ENCODE peak calls at places on chromosome 15, in seven cellular contexts. One of them, this sample, is unnamed.

GRCh38 chr15:25883860-25884259 is 20.7 kb upstream of the ATP10A start:
- DNase-seq in cardiac fibroblast: peak
- DNase-seq in uterus: no peak
- DNase-seq in AG04450: peak
- DNase-seq in left ventricle myocardium inferior: no peak
- DNase-seq in bronchial epithelial cell: peak
- DNase-seq in adrenal gland: no peak
- DNase-seq in this sample: peak

GRCh38 chr15:23467110-23467600 is 20.1 kb upstream of the GOLGA6L2 start:
- DNase-seq in cardiac fibroblast: peak
- DNase-seq in uterus: no peak
- DNase-seq in AG04450: no peak
- DNase-seq in left ventricle myocardium inferior: no peak
- DNase-seq in bronchial epithelial cell: peak
- DNase-seq in adrenal gland: no peak
- DNase-seq in this sample: peak

GRCh38 chr15:50330921-50331320 is 24.1 kb downstream of the GABPB1 start:
- DNase-seq in cardiac fibroblast: peak
- DNase-seq in uterus: no peak
- DNase-seq in AG04450: no peak
- DNase-seq in left ventricle myocardium inferior: no peak
- DNase-seq in bronchial epithelial cell: no peak
- DNase-seq in adrenal gland: no peak
- DNase-seq in this sample: peak

GRCh38 chr15:89197503-89197971 is 23.8 kb downstream of the RLBP1 start:
- DNase-seq in cardiac fibroblast: no peak
- DNase-seq in uterus: no peak
- DNase-seq in AG04450: no peak
- DNase-seq in left ventricle myocardium inferior: no peak
- DNase-seq in bronchial epithelial cell: peak
- DNase-seq in adrenal gland: no peak
- DNase-seq in this sample: no peak

GRCh38 chr15:80160570-80161156 is 7.9 kb downstream of the FAH start:
- DNase-seq in cardiac fibroblast: peak
- DNase-seq in uterus: no peak
- DNase-seq in AG04450: peak
- DNase-seq in left ventricle myocardium inferior: peak
- DNase-seq in bronchial epithelial cell: peak
- DNase-seq in adrenal gland: peak
- DNase-seq in this sample: peak

GRCh38 chr15:38796589-38796988 is 232.0 kb upstream of the RASGRP1 start:
- DNase-seq in cardiac fibroblast: no peak
- DNase-seq in uterus: no peak
- DNase-seq in AG04450: no peak
- DNase-seq in left ventricle myocardium inferior: no peak
- DNase-seq in bronchial epithelial cell: no peak
- DNase-seq in adrenal gland: no peak
- DNase-seq in this sample: no peak

GRCh38 chr15:101390060-101390459 is 95.0 kb upstream of the SNRPA1 start:
- DNase-seq in cardiac fibroblast: no peak
- DNase-seq in uterus: no peak
- DNase-seq in AG04450: no peak
- DNase-seq in left ventricle myocardium inferior: no peak
- DNase-seq in bronchial epithelial cell: no peak
- DNase-seq in adrenal gland: no peak
- DNase-seq in this sample: no peak

GRCh38 chr15:47950447-47950846 is 170.3 kb upstream of the SLC24A5 start:
- DNase-seq in cardiac fibroblast: no peak
- DNase-seq in uterus: no peak
- DNase-seq in AG04450: no peak
- DNase-seq in left ventricle myocardium inferior: no peak
- DNase-seq in bronchial epithelial cell: no peak
- DNase-seq in adrenal gland: no peak
- DNase-seq in this sample: no peak

GRCh38 chr15:70561885-70562284 is 201.5 kb downstream of the UACA start:
- DNase-seq in cardiac fibroblast: no peak
- DNase-seq in uterus: no peak
- DNase-seq in AG04450: no peak
- DNase-seq in left ventricle myocardium inferior: no peak
- DNase-seq in bronchial epithelial cell: no peak
- DNase-seq in adrenal gland: no peak
- DNase-seq in this sample: no peak

GRCh38 chr15:66566963-66567531 is 1.2 kb upstream of the LCTL start:
- DNase-seq in cardiac fibroblast: peak
- DNase-seq in uterus: peak
- DNase-seq in AG04450: peak
- DNase-seq in left ventricle myocardium inferior: peak
- DNase-seq in bronchial epithelial cell: peak
- DNase-seq in adrenal gland: peak
- DNase-seq in this sample: peak

GRCh38 chr15:63466378-63467192 is 37.8 kb upstream of the USP3 start:
- DNase-seq in cardiac fibroblast: peak
- DNase-seq in uterus: no peak
- DNase-seq in AG04450: peak
- DNase-seq in left ventricle myocardium inferior: no peak
- DNase-seq in bronchial epithelial cell: peak
- DNase-seq in adrenal gland: peak
- DNase-seq in this sample: peak

GRCh38 chr15:72796210-72796514 is 12.6 kb upstream of the ADPGK start:
- DNase-seq in cardiac fibroblast: no peak
- DNase-seq in uterus: no peak
- DNase-seq in AG04450: no peak
- DNase-seq in left ventricle myocardium inferior: no peak
- DNase-seq in bronchial epithelial cell: no peak
- DNase-seq in adrenal gland: no peak
- DNase-seq in this sample: peak

GRCh38 chr15:72800819-72801481 is 17.4 kb upstream of the ADPGK start:
- DNase-seq in cardiac fibroblast: peak
- DNase-seq in uterus: no peak
- DNase-seq in AG04450: no peak
- DNase-seq in left ventricle myocardium inferior: no peak
- DNase-seq in bronchial epithelial cell: peak
- DNase-seq in adrenal gland: no peak
- DNase-seq in this sample: peak

GRCh38 chr15:72796515-72797337 is 13.2 kb upstream of the ADPGK start:
- DNase-seq in cardiac fibroblast: peak
- DNase-seq in uterus: peak
- DNase-seq in AG04450: no peak
- DNase-seq in left ventricle myocardium inferior: peak
- DNase-seq in bronchial epithelial cell: no peak
- DNase-seq in adrenal gland: peak
- DNase-seq in this sample: peak

GRCh38 chr15:72797834-72798233 is 14.3 kb upstream of the ADPGK start:
- DNase-seq in cardiac fibroblast: no peak
- DNase-seq in uterus: no peak
- DNase-seq in AG04450: no peak
- DNase-seq in left ventricle myocardium inferior: no peak
- DNase-seq in bronchial epithelial cell: no peak
- DNase-seq in adrenal gland: no peak
- DNase-seq in this sample: no peak

GRCh38 chr15:72797338-72797689 is 13.8 kb upstream of the ADPGK start:
- DNase-seq in cardiac fibroblast: no peak
- DNase-seq in uterus: no peak
- DNase-seq in AG04450: no peak
- DNase-seq in left ventricle myocardium inferior: no peak
- DNase-seq in bronchial epithelial cell: no peak
- DNase-seq in adrenal gland: no peak
- DNase-seq in this sample: no peak
- H3K4me3 ChIP-seq in cardiac fibroblast: peak
- H3K4me3 ChIP-seq in uterus: peak
- H3K4me3 ChIP-seq in AG04450: peak
- H3K4me3 ChIP-seq in left ventricle myocardium inferior: peak
- H3K4me3 ChIP-seq in bronchial epithelial cell: peak
- H3K4me3 ChIP-seq in adrenal gland: peak
- H3K4me3 ChIP-seq in this sample: peak

GRCh38 chr15:29613951-29614382 is 208.3 kb downstream of the TJP1 start:
- DNase-seq in cardiac fibroblast: peak
- DNase-seq in uterus: no peak
- DNase-seq in AG04450: no peak
- DNase-seq in left ventricle myocardium inferior: no peak
- DNase-seq in bronchial epithelial cell: no peak
- DNase-seq in adrenal gland: no peak
- DNase-seq in this sample: no peak
- TF ChIP-seq CTCF in cardiac fibroblast: no peak
- TF ChIP-seq CTCF in uterus: no peak
- TF ChIP-seq CTCF in AG04450: no peak
- TF ChIP-seq CTCF in left ventricle myocardium inferior: no peak
- TF ChIP-seq CTCF in bronchial epithelial cell: peak
- TF ChIP-seq CTCF in adrenal gland: no peak
- TF ChIP-seq CTCF in this sample: no peak

GRCh38 chr15:41337047-41337446 is 4.4 kb downstream of the NUSAP1 start:
- DNase-seq in cardiac fibroblast: no peak
- DNase-seq in uterus: no peak
- DNase-seq in AG04450: no peak
- DNase-seq in left ventricle myocardium inferior: no peak
- DNase-seq in bronchial epithelial cell: no peak
- DNase-seq in adrenal gland: no peak
- DNase-seq in this sample: no peak
- H3K4me3 ChIP-seq in cardiac fibroblast: no peak
- H3K4me3 ChIP-seq in uterus: no peak
- H3K4me3 ChIP-seq in AG04450: no peak
- H3K4me3 ChIP-seq in left ventricle myocardium inferior: no peak
- H3K4me3 ChIP-seq in bronchial epithelial cell: no peak
- H3K4me3 ChIP-seq in adrenal gland: no peak
- H3K4me3 ChIP-seq in this sample: no peak

GRCh38 chr15:79007066-79007465 is 62.2 kb upstream of the CTSH start:
- DNase-seq in cardiac fibroblast: peak
- DNase-seq in uterus: no peak
- DNase-seq in AG04450: no peak
- DNase-seq in left ventricle myocardium inferior: peak
- DNase-seq in bronchial epithelial cell: peak
- DNase-seq in adrenal gland: peak
- DNase-seq in this sample: peak
- TF ChIP-seq CTCF in cardiac fibroblast: peak
- TF ChIP-seq CTCF in uterus: no peak
- TF ChIP-seq CTCF in AG04450: peak
- TF ChIP-seq CTCF in left ventricle myocardium inferior: peak
- TF ChIP-seq CTCF in bronchial epithelial cell: peak
- TF ChIP-seq CTCF in adrenal gland: peak
- TF ChIP-seq CTCF in this sample: peak

GRCh38 chr15:43187544-43188155 is 2.4 kb downstream of the CCNDBP1 start:
- DNase-seq in cardiac fibroblast: peak
- DNase-seq in uterus: no peak
- DNase-seq in AG04450: peak
- DNase-seq in left ventricle myocardium inferior: no peak
- DNase-seq in bronchial epithelial cell: peak
- DNase-seq in adrenal gland: no peak
- DNase-seq in this sample: peak
- H3K4me3 ChIP-seq in cardiac fibroblast: no peak
- H3K4me3 ChIP-seq in uterus: no peak
- H3K4me3 ChIP-seq in AG04450: no peak
- H3K4me3 ChIP-seq in left ventricle myocardium inferior: no peak
- H3K4me3 ChIP-seq in bronchial epithelial cell: no peak
- H3K4me3 ChIP-seq in adrenal gland: no peak
- H3K4me3 ChIP-seq in this sample: no peak

GRCh38 chr15:64833690-64834089 is 8.0 kb upstream of the PLEKHO2 start:
- DNase-seq in cardiac fibroblast: no peak
- DNase-seq in uterus: no peak
- DNase-seq in AG04450: no peak
- DNase-seq in left ventricle myocardium inferior: no peak
- DNase-seq in bronchial epithelial cell: no peak
- DNase-seq in adrenal gland: no peak
- DNase-seq in this sample: no peak
- TF ChIP-seq CTCF in cardiac fibroblast: no peak
- TF ChIP-seq CTCF in uterus: no peak
- TF ChIP-seq CTCF in AG04450: no peak
- TF ChIP-seq CTCF in left ventricle myocardium inferior: no peak
- TF ChIP-seq CTCF in bronchial epithelial cell: no peak
- TF ChIP-seq CTCF in adrenal gland: no peak
- TF ChIP-seq CTCF in this sample: no peak

GRCh38 chr15:99472416-99473145 is 93.2 kb upstream of the MEF2A start:
- DNase-seq in cardiac fibroblast: no peak
- DNase-seq in uterus: no peak
- DNase-seq in AG04450: no peak
- DNase-seq in left ventricle myocardium inferior: no peak
- DNase-seq in bronchial epithelial cell: no peak
- DNase-seq in adrenal gland: no peak
- DNase-seq in this sample: no peak

GRCh38 chr15:99476413-99477222 is 89.2 kb upstream of the MEF2A start:
- DNase-seq in cardiac fibroblast: peak
- DNase-seq in uterus: peak
- DNase-seq in AG04450: peak
- DNase-seq in left ventricle myocardium inferior: peak
- DNase-seq in bronchial epithelial cell: peak
- DNase-seq in adrenal gland: peak
- DNase-seq in this sample: peak

GRCh38 chr15:99475754-99476412 is 89.9 kb upstream of the MEF2A start:
- DNase-seq in cardiac fibroblast: no peak
- DNase-seq in uterus: no peak
- DNase-seq in AG04450: no peak
- DNase-seq in left ventricle myocardium inferior: no peak
- DNase-seq in bronchial epithelial cell: no peak
- DNase-seq in adrenal gland: no peak
- DNase-seq in this sample: no peak

GRCh38 chr15:99474981-99475753 is 90.6 kb upstream of the MEF2A start:
- DNase-seq in cardiac fibroblast: no peak
- DNase-seq in uterus: no peak
- DNase-seq in AG04450: no peak
- DNase-seq in left ventricle myocardium inferior: peak
- DNase-seq in bronchial epithelial cell: no peak
- DNase-seq in adrenal gland: peak
- DNase-seq in this sample: no peak

GRCh38 chr15:99474041-99474906 is 91.5 kb upstream of the MEF2A start:
- DNase-seq in cardiac fibroblast: no peak
- DNase-seq in uterus: no peak
- DNase-seq in AG04450: no peak
- DNase-seq in left ventricle myocardium inferior: peak
- DNase-seq in bronchial epithelial cell: no peak
- DNase-seq in adrenal gland: no peak
- DNase-seq in this sample: no peak
- H3K4me3 ChIP-seq in cardiac fibroblast: no peak
- H3K4me3 ChIP-seq in uterus: no peak
- H3K4me3 ChIP-seq in AG04450: no peak
- H3K4me3 ChIP-seq in left ventricle myocardium inferior: peak
- H3K4me3 ChIP-seq in bronchial epithelial cell: no peak
- H3K4me3 ChIP-seq in adrenal gland: no peak
- H3K4me3 ChIP-seq in this sample: no peak

This sample was measured in AG10803.